ENCODE peak calls at places on chromosome 21, in eight cellular contexts. M is ascending aorta, S is K562, P is upper lobe of right lung, F is dorsolateral prefrontal cortex, R is astrocyte, X is fibroblast of the aortic adventitia, H is sigmoid colon. N is an unnamed sample.
A peak's percentile ranks its signal among the peaks of the same experiment; 100 is the strongest.

GRCh38 chr21:24046816-24047443 is 1560.4 kb downstream of the MRPL39 start:
- DNase-seq in R (no peak), M (no peak), S (no peak), F (no peak), P (no peak), X (no peak), H (no peak), N (no peak)

GRCh38 chr21:42040411-42041180 is 30.4 kb upstream of the ZBTB21 start:
- DNase-seq in R (peak; percentile 100), H (peak; percentile 74), S (no peak), X (peak; percentile 99), M (peak; percentile 85), F (no peak), P (no peak), N (no peak)

GRCh38 chr21:17585875-17586450 is 26.7 kb downstream of the BTG3 start:
- DNase-seq in R (peak; percentile 22), X (peak; percentile 80), S (peak; percentile 19), M (no peak), F (no peak), H (no peak), P (no peak), N (no peak)

GRCh38 chr21:17733209-17733608 is 85.9 kb downstream of the C21orf91 start:
- DNase-seq in F (no peak), R (no peak), P (no peak), H (no peak), X (no peak), S (no peak), M (no peak), N (no peak)

GRCh38 chr21:33433001-33433400 is 29.8 kb downstream of the IFNGR2 start:
- DNase-seq in R (no peak), X (no peak), H (no peak), P (no peak), M (no peak), F (no peak), S (no peak), N (no peak)

GRCh38 chr21:36699026-36699545 is at the start of gene SIM2:
- DNase-seq in R (no peak), P (peak; percentile 64), F (no peak), S (no peak), M (no peak), X (no peak), H (no peak), N (no peak)

GRCh38 chr21:25582888-25583287 is 24.4 kb downstream of the MRPL39 start:
- DNase-seq in M (no peak), S (no peak), P (no peak), X (no peak), R (no peak), H (no peak), F (no peak), N (no peak)

GRCh38 chr21:43318841-43319781 is 107.8 kb downstream of the SIK1 start:
- DNase-seq in P (no peak), R (peak; percentile 47), M (no peak), X (no peak), H (no peak), F (no peak), S (no peak), N (no peak)

GRCh38 chr21:43842742-43843141 is 22.3 kb upstream of the AGPAT3 start:
- DNase-seq in M (no peak), R (no peak), F (no peak), X (no peak), H (no peak), S (no peak), P (no peak), N (no peak)

GRCh38 chr21:29196021-29196663 is 65.7 kb downstream of the MAP3K7CL start:
- DNase-seq in H (peak; percentile 66), P (no peak), R (peak; percentile 92), X (peak; percentile 95), M (peak; percentile 86), S (peak; percentile 73), F (no peak), N (peak; percentile 76)

GRCh38 chr21:30839304-30839703 is 9.7 kb upstream of the KRTAP7-1 start:
- DNase-seq in P (no peak), X (no peak), S (peak; percentile 15), M (no peak), R (no peak), H (no peak), F (no peak), N (no peak)

GRCh38 chr21:43864806-43865470 is at the start of gene AGPAT3:
- DNase-seq in R (no peak), M (no peak), S (peak; percentile 76), H (no peak), P (no peak), F (no peak), X (no peak), N (no peak)

GRCh38 chr21:41758550-41758949 is 8.3 kb downstream of the RIPK4 start:
- DNase-seq in R (no peak), X (no peak), S (no peak), P (no peak), F (no peak), M (no peak), H (no peak), N (no peak)

GRCh38 chr21:32770514-32771133 is 931 bp downstream of the PAXBP1 start:
- DNase-seq in H (no peak), R (peak; percentile 4), X (no peak), P (no peak), F (no peak), M (no peak), S (peak; percentile 22), N (no peak)

GRCh38 chr21:29340228-29340627 is 41.5 kb downstream of the BACH1 start:
- DNase-seq in R (no peak), P (no peak), S (no peak), X (no peak), H (no peak), M (no peak), F (no peak), N (no peak)

GRCh38 chr21:38699048-38699447 is 106.7 kb upstream of the ETS2 start:
- DNase-seq in F (no peak), H (no peak), X (no peak), M (no peak), P (no peak), S (peak; percentile 28), R (no peak), N (no peak)
- TF ChIP-seq CTCF in F (no peak), H (no peak), X (no peak), M (no peak), P (no peak), S (peak; percentile 46), R (no peak), N (no peak)

DNA sequence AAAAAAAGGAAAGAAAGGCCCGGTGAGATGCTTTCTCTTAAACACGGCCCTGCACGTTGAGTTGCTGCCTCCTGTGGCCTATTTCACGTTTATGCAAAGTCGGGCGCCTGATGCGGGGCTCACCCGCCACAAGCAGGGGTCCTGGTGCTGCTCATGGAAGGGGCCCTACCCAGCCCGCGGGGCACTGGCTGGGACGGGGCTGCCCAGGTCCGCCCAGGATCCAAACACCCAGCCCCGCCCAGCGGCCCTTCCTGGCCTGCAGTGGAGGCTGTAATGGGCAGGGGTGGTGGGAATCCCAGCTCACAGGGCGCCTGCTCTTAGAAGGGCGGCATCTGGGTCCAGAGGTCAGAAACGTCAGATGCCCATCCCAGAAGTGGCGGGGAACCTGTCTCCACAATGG is 1.6 kb downstream of the COL6A2 start:
- DNase-seq in M (peak; percentile 70), P (peak; percentile 65), R (no peak), S (peak; percentile 13), H (peak; percentile 85), X (peak; percentile 52), F (peak; percentile 22), N (peak; percentile 90)
- H3K4me3 ChIP-seq in M (peak overlapping the region; percentile 85), P (peak overlapping the region; percentile 57), R (peak overlapping the region; percentile 76), S (no peak overlapping the region), H (peak overlapping the region; percentile 95), X (peak overlapping the region; percentile 79), F (peak overlapping the region; percentile 52), N (no peak overlapping the region)

GRCh38 chr21:27476696-27477095 is 509.8 kb upstream of the ADAMTS5 start:
- DNase-seq in S (no peak), P (no peak), F (no peak), M (no peak), H (no peak), X (peak; percentile 80), R (no peak), N (no peak)
- TF ChIP-seq CTCF in S (no peak), P (peak; percentile 52), F (peak; percentile 68), M (peak; percentile 43), H (peak; percentile 28), X (peak; percentile 82), R (no peak), N (no peak)

GRCh38 chr21:39775816-39776215 is 30.8 kb downstream of the IGSF5 start:
- DNase-seq in R (no peak), S (no peak), X (no peak), F (no peak), H (no peak), P (no peak), M (no peak), N (no peak)

GRCh38 chr21:39776589-39776988 is 31.6 kb downstream of the IGSF5 start:
- DNase-seq in P (no peak), M (no peak), H (no peak), R (peak; percentile 85), F (no peak), S (no peak), X (no peak), N (no peak)

GRCh38 chr21:39774252-39774651 is 29.3 kb downstream of the IGSF5 start:
- DNase-seq in F (no peak), M (no peak), R (no peak), P (no peak), H (no peak), X (no peak), S (no peak), N (no peak)
- H3K4me3 ChIP-seq in F (no peak overlapping the region), M (no peak overlapping the region), R (no peak overlapping the region), P (no peak overlapping the region), H (no peak overlapping the region), X (no peak overlapping the region), S (no peak overlapping the region), N (no peak overlapping the region)

DNA sequence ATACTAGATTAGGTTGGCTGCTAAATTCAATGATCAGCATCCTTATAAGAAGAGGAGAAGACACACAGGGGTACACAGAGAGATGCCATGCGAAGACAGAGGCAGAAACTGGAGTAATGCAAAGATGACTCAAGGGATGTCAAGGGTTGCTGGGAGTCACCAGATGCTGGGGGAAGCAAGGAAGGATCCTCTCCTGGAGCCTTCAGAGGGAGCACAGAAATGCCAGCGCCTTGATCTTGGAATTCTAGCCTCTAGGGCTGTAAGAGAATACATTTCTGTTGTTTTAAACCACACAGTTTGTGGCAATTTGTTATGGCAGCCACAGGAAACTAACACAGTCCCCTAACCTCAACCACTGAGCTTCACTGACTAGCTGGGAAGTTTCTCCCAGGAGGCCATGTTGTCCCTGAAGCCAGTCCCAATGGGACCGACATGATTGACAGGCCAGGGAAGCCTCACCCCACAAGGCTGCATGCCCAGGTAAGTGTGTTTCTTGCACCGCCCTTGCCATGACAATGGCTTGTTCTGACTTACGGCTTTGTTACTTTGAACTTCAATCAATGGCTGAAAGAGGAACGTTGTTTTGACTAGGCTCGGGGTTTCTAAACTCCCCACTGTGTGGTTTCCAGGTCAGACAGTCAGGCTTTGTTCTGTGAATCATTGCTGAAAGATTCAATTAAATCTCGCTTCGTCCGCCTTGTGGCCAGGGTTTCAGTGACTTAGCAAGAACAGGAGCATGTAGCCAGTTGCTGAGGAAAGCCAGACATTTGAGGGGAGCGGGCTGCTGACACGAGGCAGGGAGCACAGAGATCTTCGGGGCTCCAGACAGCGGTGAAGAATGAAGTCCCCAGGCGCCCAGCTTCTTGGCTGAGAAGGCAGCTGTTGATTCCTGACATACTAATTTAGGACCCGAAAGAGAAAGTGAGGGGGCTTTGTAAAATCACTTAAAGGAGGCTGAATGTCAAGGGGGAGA is 62.3 kb downstream of the RUNX1 start:
- DNase-seq in M (no peak), R (peak; percentile 97), S (no peak), X (peak; percentile 80), H (peak; percentile 71), F (no peak), P (no peak), N (no peak)
- TF ChIP-seq CTCF in M (no peak), R (peak; percentile 5), S (no peak), X (peak; percentile 22), H (no peak), F (no peak), P (no peak), N (no peak)

GRCh38 chr21:21731626-21732025 is 733.4 kb downstream of the NCAM2 start:
- DNase-seq in X (no peak), M (no peak), F (no peak), S (no peak), R (no peak), P (no peak), H (no peak), N (no peak)
- H3K4me3 ChIP-seq in X (no peak overlapping the region), M (no peak overlapping the region), F (no peak overlapping the region), S (no peak overlapping the region), R (no peak overlapping the region), P (no peak overlapping the region), H (no peak overlapping the region), N (no peak overlapping the region)